ENCODE peak calls at places on chromosomes 1 and 21, in six cellular contexts. One of them, this sample, is unnamed.

GRCh38 chr1:43565600-43566360 is 35.1 kb downstream of the PTPRF start:
- DNase-seq in PC-3: no peak
- DNase-seq in choroid plexus epithelial cell: peak
- DNase-seq in DND-41: no peak
- DNase-seq in astrocyte: peak
- DNase-seq in cardiac muscle cell: peak
- DNase-seq in this sample: peak

GRCh38 chr1:206683313-206683712 is 1.4 kb upstream of the MAPKAPK2 start:
- DNase-seq in DND-41: no peak
- DNase-seq in cardiac muscle cell: no peak
- DNase-seq in astrocyte: no peak
- DNase-seq in choroid plexus epithelial cell: no peak
- DNase-seq in PC-3: no peak
- DNase-seq in this sample: no peak

GRCh38 chr1:38846210-38846609 is 13.4 kb downstream of the RRAGC start:
- DNase-seq in DND-41: no peak
- DNase-seq in astrocyte: no peak
- DNase-seq in cardiac muscle cell: no peak
- DNase-seq in choroid plexus epithelial cell: no peak
- DNase-seq in PC-3: no peak
- DNase-seq in this sample: no peak

GRCh38 chr1:2566106-2567045 is 10.2 kb downstream of the TNFRSF14 start:
- DNase-seq in choroid plexus epithelial cell: no peak
- DNase-seq in cardiac muscle cell: no peak
- DNase-seq in PC-3: no peak
- DNase-seq in DND-41: no peak
- DNase-seq in astrocyte: no peak
- DNase-seq in this sample: no peak

GRCh38 chr1:36248250-36248894 is 24.1 kb downstream of the THRAP3 start:
- DNase-seq in PC-3: peak
- DNase-seq in choroid plexus epithelial cell: peak
- DNase-seq in astrocyte: peak
- DNase-seq in cardiac muscle cell: no peak
- DNase-seq in DND-41: no peak
- DNase-seq in this sample: no peak

GRCh38 chr1:113786055-113786454 is 26.2 kb downstream of the RSBN1 start:
- DNase-seq in PC-3: peak
- DNase-seq in cardiac muscle cell: peak
- DNase-seq in DND-41: no peak
- DNase-seq in astrocyte: no peak
- DNase-seq in choroid plexus epithelial cell: peak
- DNase-seq in this sample: no peak

GRCh38 chr1:118445156-118445555 is 260.1 kb upstream of the SPAG17 start:
- DNase-seq in astrocyte: no peak
- DNase-seq in choroid plexus epithelial cell: no peak
- DNase-seq in cardiac muscle cell: no peak
- DNase-seq in DND-41: no peak
- DNase-seq in PC-3: no peak
- DNase-seq in this sample: no peak

GRCh38 chr1:49060766-49061165 is 284.1 kb upstream of the BEND5 start:
- DNase-seq in DND-41: no peak
- DNase-seq in PC-3: peak
- DNase-seq in cardiac muscle cell: no peak
- DNase-seq in astrocyte: peak
- DNase-seq in choroid plexus epithelial cell: peak
- DNase-seq in this sample: no peak

GRCh38 chr1:81129366-81129765 is 671.4 kb upstream of the ADGRL2 start:
- DNase-seq in astrocyte: no peak
- DNase-seq in choroid plexus epithelial cell: no peak
- DNase-seq in cardiac muscle cell: no peak
- DNase-seq in DND-41: no peak
- DNase-seq in PC-3: no peak
- DNase-seq in this sample: no peak

GRCh38 chr1:160664573-160665051 is 17.8 kb upstream of the SLAMF1 start:
- DNase-seq in PC-3: no peak
- DNase-seq in astrocyte: no peak
- DNase-seq in choroid plexus epithelial cell: no peak
- DNase-seq in DND-41: peak
- DNase-seq in cardiac muscle cell: no peak
- DNase-seq in this sample: no peak

GRCh38 chr1:160667896-160668295 is 21.1 kb upstream of the SLAMF1 start:
- DNase-seq in cardiac muscle cell: no peak
- DNase-seq in DND-41: no peak
- DNase-seq in PC-3: no peak
- DNase-seq in choroid plexus epithelial cell: no peak
- DNase-seq in astrocyte: no peak
- DNase-seq in this sample: no peak

GRCh38 chr1:160665330-160666078 is 18.7 kb upstream of the SLAMF1 start:
- DNase-seq in astrocyte: no peak
- DNase-seq in cardiac muscle cell: no peak
- DNase-seq in PC-3: no peak
- DNase-seq in choroid plexus epithelial cell: peak
- DNase-seq in DND-41: peak
- DNase-seq in this sample: no peak

GRCh38 chr1:160662888-160663287 is 16.0 kb upstream of the SLAMF1 start:
- DNase-seq in choroid plexus epithelial cell: no peak
- DNase-seq in PC-3: no peak
- DNase-seq in DND-41: peak
- DNase-seq in astrocyte: no peak
- DNase-seq in cardiac muscle cell: no peak
- DNase-seq in this sample: no peak

DNA sequence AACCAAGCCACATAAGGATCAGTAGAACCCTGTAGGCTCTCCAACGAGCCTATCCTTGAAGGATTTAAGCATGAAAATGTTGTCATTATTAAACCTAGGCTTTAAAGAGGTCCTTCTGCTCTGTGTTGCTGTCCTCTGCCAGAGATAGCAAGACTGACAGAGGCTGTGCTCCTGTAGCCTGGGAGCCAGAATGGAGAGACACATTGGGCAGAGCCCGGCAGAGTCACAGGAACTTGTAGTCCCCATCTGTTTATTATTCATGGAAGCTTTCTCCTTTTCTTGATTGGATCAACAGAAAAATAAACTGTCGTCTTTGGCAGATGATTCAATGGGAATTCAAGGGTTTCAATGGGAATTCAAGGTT is 19.2 kb upstream of the SLAMF1 start:
- DNase-seq in PC-3: no peak
- DNase-seq in DND-41: peak
- DNase-seq in cardiac muscle cell: no peak
- DNase-seq in choroid plexus epithelial cell: no peak
- DNase-seq in astrocyte: no peak
- DNase-seq in this sample: no peak
- H3K4me3 ChIP-seq in PC-3: no peak
- H3K4me3 ChIP-seq in DND-41: no peak
- H3K4me3 ChIP-seq in cardiac muscle cell: no peak
- H3K4me3 ChIP-seq in choroid plexus epithelial cell: no peak
- H3K4me3 ChIP-seq in astrocyte: no peak
- H3K4me3 ChIP-seq in this sample: no peak

DNA sequence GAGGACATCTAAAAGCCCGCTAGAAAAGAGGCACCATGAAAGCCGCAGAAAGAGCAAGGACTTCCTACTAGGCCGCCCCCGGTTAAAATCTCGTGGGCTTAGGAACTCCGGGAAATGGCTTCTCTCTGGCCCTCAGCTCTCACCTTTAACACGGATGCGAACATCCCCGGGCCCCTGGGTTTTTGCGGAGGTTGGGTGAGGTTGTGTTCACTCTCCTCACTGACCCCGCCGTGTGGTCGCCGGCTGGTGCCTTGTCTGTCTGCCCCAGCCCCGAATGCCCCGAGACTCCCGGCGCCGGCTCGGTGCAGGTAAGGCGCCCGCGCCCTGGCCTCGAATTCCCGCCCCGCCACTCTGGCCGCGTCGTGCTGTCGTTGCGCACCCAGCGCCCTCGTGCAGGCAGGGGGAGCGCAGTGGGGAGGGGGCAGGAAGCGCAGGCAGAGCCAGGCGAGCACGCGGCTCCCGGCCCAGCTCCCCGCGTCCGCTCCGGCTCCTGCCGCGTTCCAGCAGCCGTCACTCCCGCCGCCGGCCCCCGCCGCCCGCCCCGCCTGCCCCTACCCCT is at the start of gene SHISAL2A:
- DNase-seq in DND-41: no peak
- DNase-seq in cardiac muscle cell: peak
- DNase-seq in choroid plexus epithelial cell: no peak
- DNase-seq in PC-3: no peak
- DNase-seq in astrocyte: peak
- DNase-seq in this sample: peak
- H3K4me3 ChIP-seq in DND-41: no peak
- H3K4me3 ChIP-seq in cardiac muscle cell: peak
- H3K4me3 ChIP-seq in choroid plexus epithelial cell: peak
- H3K4me3 ChIP-seq in PC-3: no peak
- H3K4me3 ChIP-seq in astrocyte: no peak
- H3K4me3 ChIP-seq in this sample: peak

GRCh38 chr21:14917762-14918161 is 147.0 kb downstream of the NRIP1 start:
- DNase-seq in DND-41: no peak
- DNase-seq in cardiac muscle cell: no peak
- DNase-seq in choroid plexus epithelial cell: no peak
- DNase-seq in astrocyte: no peak
- DNase-seq in PC-3: no peak
- DNase-seq in this sample: no peak
- H3K4me3 ChIP-seq in DND-41: no peak
- H3K4me3 ChIP-seq in cardiac muscle cell: no peak
- H3K4me3 ChIP-seq in choroid plexus epithelial cell: no peak
- H3K4me3 ChIP-seq in astrocyte: no peak
- H3K4me3 ChIP-seq in PC-3: no peak
- H3K4me3 ChIP-seq in this sample: no peak

GRCh38 chr1:244449936-244450508 is 1.7 kb downstream of the ADSS2 start:
- DNase-seq in astrocyte: no peak
- DNase-seq in DND-41: no peak
- DNase-seq in cardiac muscle cell: no peak
- DNase-seq in PC-3: no peak
- DNase-seq in choroid plexus epithelial cell: no peak
- DNase-seq in this sample: no peak
- H3K4me3 ChIP-seq in astrocyte: peak
- H3K4me3 ChIP-seq in DND-41: peak
- H3K4me3 ChIP-seq in cardiac muscle cell: no peak
- H3K4me3 ChIP-seq in PC-3: peak
- H3K4me3 ChIP-seq in choroid plexus epithelial cell: peak
- H3K4me3 ChIP-seq in this sample: peak

GRCh38 chr1:207824691-207825090 is 72.8 kb downstream of the CD46 start:
- DNase-seq in PC-3: no peak
- DNase-seq in cardiac muscle cell: no peak
- DNase-seq in astrocyte: no peak
- DNase-seq in choroid plexus epithelial cell: peak
- DNase-seq in DND-41: no peak
- DNase-seq in this sample: no peak
- H3K4me3 ChIP-seq in PC-3: no peak
- H3K4me3 ChIP-seq in cardiac muscle cell: no peak
- H3K4me3 ChIP-seq in astrocyte: no peak
- H3K4me3 ChIP-seq in choroid plexus epithelial cell: no peak
- H3K4me3 ChIP-seq in DND-41: no peak
- H3K4me3 ChIP-seq in this sample: no peak

This sample was measured in WERI-Rb-1.